ENCODE peak calls at places on chromosomes 1 and 21, in seven cellular contexts. X, M, E, J, W, K and F are unnamed samples.
A peak's percentile ranks its signal among the peaks of the same experiment; 100 is the strongest.

GRCh38 chr1:155085504-155086181 is 7.0 kb downstream of the EFNA3 start:
- DNase-seq in J (peak; percentile 22), M (peak; percentile 83), K (no peak), X (peak; percentile 33), E (peak; percentile 31), W (no peak), F (no peak)

GRCh38 chr1:30043256-30043655 is 680.1 kb downstream of the MATN1 start:
- DNase-seq in W (no peak), J (no peak), E (no peak), X (no peak), K (no peak), M (no peak), F (no peak)

GRCh38 chr1:165871311-165872067 is 44.1 kb downstream of the UCK2 start:
- DNase-seq in J (peak; percentile 52), M (peak; percentile 23), X (no peak), E (no peak), K (peak; percentile 70), W (peak; percentile 18), F (no peak)

GRCh38 chr21:42844411-42845113 is 34.8 kb downstream of the WDR4 start:
- DNase-seq in W (no peak), X (no peak), M (no peak), E (no peak), J (no peak), K (peak; percentile 2), F (no peak)

GRCh38 chr1:11598461-11598860 is 55.8 kb downstream of the FBXO2 start:
- DNase-seq in W (no peak), K (no peak), X (no peak), E (peak; percentile 21), J (no peak), M (no peak), F (no peak)

GRCh38 chr1:64424412-64424811 is 45.5 kb upstream of the CACHD1 start:
- DNase-seq in J (no peak), M (no peak), K (no peak), E (no peak), X (no peak), W (no peak), F (no peak)

GRCh38 chr1:84164156-84164555 is 20.1 kb downstream of the PRKACB start:
- DNase-seq in X (no peak), E (no peak), M (no peak), K (no peak), J (no peak), W (no peak), F (no peak)

GRCh38 chr1:241605146-241605805 is 34.9 kb downstream of the CHML start:
- DNase-seq in W (no peak), X (peak; percentile 11), M (peak; percentile 20), K (no peak), J (no peak), E (no peak), F (no peak)

GRCh38 chr1:97936976-97937375 is 16.1 kb upstream of the DPYD start:
- DNase-seq in X (no peak), K (no peak), W (no peak), J (no peak), E (no peak), M (no peak), F (no peak)

GRCh38 chr1:99598738-99599411 is 47.0 kb upstream of the PALMD start:
- DNase-seq in M (no peak), K (no peak), J (peak; percentile 14), E (no peak), X (no peak), W (no peak), F (no peak)

GRCh38 chr1:74729741-74730478 is 2.9 kb downstream of the CRYZ start:
- DNase-seq in E (peak; percentile 82), X (no peak), W (no peak), M (no peak), K (peak; percentile 29), J (peak; percentile 48), F (no peak)

GRCh38 chr1:30190481-30191153 is 532.8 kb downstream of the MATN1 start:
- DNase-seq in J (no peak), W (no peak), K (no peak), X (no peak), E (no peak), M (no peak), F (no peak)

GRCh38 chr21:45080232-45080631 is 5.9 kb downstream of the ADARB1 start:
- DNase-seq in M (no peak), W (no peak), X (no peak), K (no peak), J (no peak), E (no peak), F (no peak)

GRCh38 chr1:211339631-211340041 is 13.0 kb downstream of the TRAF5 start:
- DNase-seq in K (no peak), E (no peak), M (no peak), J (no peak), W (no peak), X (no peak), F (no peak)

GRCh38 chr21:41139275-41139674 is 28.7 kb upstream of the BACE2 start:
- DNase-seq in M (no peak), K (no peak), J (no peak), E (no peak), X (no peak), W (no peak), F (no peak)

GRCh38 chr1:23825076-23825761 is at the start of gene HMGCL:
- DNase-seq in J (peak; percentile 85), K (peak; percentile 91), X (peak; percentile 95), E (peak; percentile 80), W (peak; percentile 82), M (peak; percentile 97), F (peak; percentile 67)

GRCh38 chr21:32062591-32063227 is 189.9 kb downstream of the HUNK start:
- DNase-seq in W (no peak), E (no peak), M (no peak), J (no peak), X (no peak), K (no peak), F (no peak)

GRCh38 chr1:108817016-108817415 is 39.9 kb downstream of the AKNAD1 start:
- DNase-seq in J (peak; percentile 7), K (peak; percentile 96), W (peak; percentile 22), E (peak; percentile 74), X (no peak), M (no peak), F (no peak)

GRCh38 chr1:167795810-167796740 is 74.3 kb downstream of the MPZL1 start:
- DNase-seq in K (peak; percentile 68), E (no peak), W (no peak), M (no peak), X (no peak), J (no peak), F (no peak)

GRCh38 chr1:41416552-41417334 is 55.5 kb downstream of the FOXO6 start:
- DNase-seq in M (peak; percentile 84), J (peak; percentile 51), X (peak; percentile 81), E (peak; percentile 56), K (peak; percentile 66), W (peak; percentile 78), F (peak; percentile 29)

GRCh38 chr1:41417746-41418145 is 56.5 kb downstream of the FOXO6 start:
- DNase-seq in K (no peak), X (no peak), M (no peak), W (no peak), J (no peak), E (no peak), F (no peak)

GRCh38 chr1:41416081-41416480 is 54.8 kb downstream of the FOXO6 start:
- DNase-seq in X (no peak), E (no peak), M (no peak), J (no peak), W (no peak), K (no peak), F (no peak)

GRCh38 chr1:41418868-41419583 is 57.8 kb downstream of the FOXO6 start:
- DNase-seq in J (peak; percentile 79), K (peak; percentile 77), M (peak; percentile 48), X (no peak), E (peak; percentile 88), W (no peak), F (peak; percentile 72)

DNA sequence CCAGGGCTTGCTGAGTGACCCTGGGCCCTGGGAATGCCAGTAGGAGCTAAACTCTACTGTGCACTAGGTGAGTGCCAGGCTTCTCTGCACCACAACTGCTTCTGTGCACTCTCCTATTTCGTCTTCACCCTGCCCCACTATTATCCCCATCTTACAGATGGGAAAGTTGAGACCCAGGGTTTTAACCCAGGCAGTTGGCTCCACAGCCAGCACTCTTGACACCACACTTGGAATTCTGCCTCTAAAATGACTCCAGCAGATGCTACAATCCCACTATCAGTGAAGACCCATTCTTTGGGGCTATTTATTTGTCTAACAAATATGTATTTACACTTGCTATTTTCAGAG is 56.1 kb downstream of the FOXO6 start:
- DNase-seq in J (no peak), X (no peak), K (no peak), E (no peak), W (no peak), M (no peak), F (no peak)
- TF ChIP-seq CTCF in J (no peak), X (no peak), K (no peak), E (peak; percentile 46), W (peak; percentile 25), M (no peak), F (no peak)

GRCh38 chr1:161216945-161217712 is 2.0 kb downstream of the FCER1G start:
- DNase-seq in E (peak; percentile 66), M (no peak), J (peak; percentile 85), W (no peak), X (no peak), K (peak; percentile 60), F (no peak)
- TF ChIP-seq CTCF in E (no peak), M (no peak), J (no peak), W (no peak), X (no peak), K (no peak), F (no peak)

GRCh38 chr1:228166170-228166936 is 749 bp downstream of the IBA57 start:
- DNase-seq in M (peak; percentile 87), X (peak; percentile 60), J (peak; percentile 61), W (peak; percentile 43), E (peak; percentile 87), K (peak; percentile 38), F (no peak)
- TF ChIP-seq CTCF in M (peak; percentile 19), X (peak; percentile 37), J (peak; percentile 49), W (peak; percentile 36), E (peak; percentile 16), K (peak; percentile 26), F (peak; percentile 26)

GRCh38 chr1:25523512-25523911 is 19.9 kb upstream of the LDLRAP1 start:
- DNase-seq in M (no peak), J (peak; percentile 18), K (no peak), E (no peak), W (no peak), X (peak; percentile 84), F (no peak)
- TF ChIP-seq CTCF in M (no peak), J (peak; percentile 73), K (no peak), E (peak; percentile 55), W (no peak), X (no peak), F (peak; percentile 37)